ENCODE peak calls at places on chromosome 1, in seven cellular contexts. S, Q, L, P, A, R and G are unnamed samples.

GRCh38 chr1:70745199-70745598 is 302.4 kb downstream of the PTGER3 start:
- DNase-seq in Q (no peak), L (peak), P (peak), A (no peak), S (no peak), R (no peak), G (peak)

GRCh38 chr1:156126701-156127534 is 12.4 kb downstream of the LMNA start:
- DNase-seq in P (peak), Q (peak), A (peak), S (no peak), R (no peak), L (no peak), G (peak)

GRCh38 chr1:35448344-35448801 is 108.8 kb downstream of the KIAA0319L start:
- DNase-seq in P (no peak), Q (peak), A (no peak), L (no peak), S (no peak), R (no peak), G (no peak)

GRCh38 chr1:14140800-14141526 is 441.0 kb downstream of the PRDM2 start:
- DNase-seq in A (peak), L (no peak), S (no peak), Q (no peak), P (no peak), R (no peak), G (no peak)

GRCh38 chr1:235919797-235920475 is 53.2 kb upstream of the LYST start:
- DNase-seq in R (no peak), Q (peak), P (no peak), A (no peak), S (no peak), L (peak), G (no peak)

GRCh38 chr1:69373520-69373919 is 194.2 kb upstream of the LRRC7 start:
- DNase-seq in L (no peak), S (no peak), P (no peak), R (no peak), Q (no peak), A (no peak), G (no peak)

GRCh38 chr1:35505911-35506798 is 51.0 kb downstream of the KIAA0319L start:
- DNase-seq in P (peak), S (peak), R (peak), Q (peak), L (peak), A (no peak), G (peak)

GRCh38 chr1:89130716-89131115 is 4.8 kb upstream of the GBP2 start:
- DNase-seq in S (no peak), R (no peak), A (no peak), L (no peak), Q (no peak), P (no peak), G (no peak)